ENCODE peak calls at places on chromosome 11, in eight cellular contexts. H is progenitor cell of endocrine pancreas; A is AG09309; U is HFF-Myc; G is spleen; M is lower leg skin; V is CD4-positive, alpha-beta T cell; I is right atrium auricular region. B is an unnamed sample.

GRCh38 chr11:96394773-96395172 is 5.0 kb downstream of the JRKL start:
- DNase-seq in H (no peak), A (no peak), U (no peak), G (no peak), M (no peak), V (no peak), I (no peak), B (no peak)

GRCh38 chr11:23932485-23932898 is 564.4 kb upstream of the LUZP2 start:
- DNase-seq in H (no peak), A (peak; percentile 3), U (no peak), G (no peak), M (no peak), V (no peak), I (no peak), B (no peak)

GRCh38 chr11:119374632-119375394 is 6.7 kb downstream of the USP2 start:
- DNase-seq in H (no peak), A (no peak), U (no peak), G (no peak), M (peak; percentile 70), V (no peak), I (no peak), B (no peak)

GRCh38 chr11:2630679-2631078 is 69.1 kb downstream of the KCNQ1OT1 start:
- DNase-seq in H (no peak), A (no peak), U (no peak), G (no peak), M (no peak), V (no peak), I (no peak), B (no peak)

GRCh38 chr11:17477361-17477760 is 716 bp upstream of the ABCC8 start:
- DNase-seq in H (no peak), A (no peak), U (no peak), G (no peak), M (no peak), V (no peak), I (no peak), B (no peak)

GRCh38 chr11:133650082-133650481 is 117.8 kb upstream of the OPCML start:
- DNase-seq in H (no peak), A (no peak), U (no peak), G (no peak), M (no peak), V (no peak), I (no peak), B (no peak)

GRCh38 chr11:130847517-130847916 is 68.8 kb downstream of the SNX19 start:
- DNase-seq in H (no peak), A (peak; percentile 54), U (no peak), G (no peak), M (no peak), V (no peak), I (no peak), B (no peak)

GRCh38 chr11:84800755-84801346 is 826.3 kb downstream of the DLG2 start:
- DNase-seq in H (no peak), A (peak; percentile 28), U (peak; percentile 10), G (no peak), M (no peak), V (no peak), I (no peak), B (no peak)

GRCh38 chr11:68039526-68040086 is 781 bp downstream of the TCIRG1 start:
- DNase-seq in H (no peak), A (no peak), U (no peak), G (peak; percentile 84), M (no peak), V (no peak), I (no peak), B (no peak)

GRCh38 chr11:35554491-35555237 is 29.2 kb upstream of the PAMR1 start:
- DNase-seq in H (no peak), A (no peak), U (no peak), G (no peak), M (no peak), V (no peak), I (no peak), B (no peak)

GRCh38 chr11:87252869-87253268 is 215.1 kb downstream of the TMEM135 start:
- DNase-seq in H (no peak), A (no peak), U (no peak), G (no peak), M (no peak), V (no peak), I (no peak), B (no peak)

GRCh38 chr11:23252426-23252825 is 392.2 kb upstream of the CCDC179 start:
- DNase-seq in H (no peak), A (no peak), U (no peak), G (no peak), M (no peak), V (no peak), I (no peak), B (no peak)

GRCh38 chr11:120612363-120613263 is 101.1 kb downstream of the GRIK4 start:
- DNase-seq in H (no peak), A (no peak), U (no peak), G (no peak), M (no peak), V (no peak), I (no peak), B (no peak)

GRCh38 chr11:65305501-65306268 is 9.0 kb upstream of the CDC42EP2 start:
- DNase-seq in H (no peak), A (no peak), U (no peak), G (no peak), M (no peak), V (no peak), I (no peak), B (no peak)

GRCh38 chr11:74949748-74950127 is 672 bp downstream of the SPCS2 start:
- DNase-seq in H (no peak), A (no peak), U (no peak), G (no peak), M (no peak), V (no peak), I (no peak), B (no peak)

GRCh38 chr11:65213322-65214211 is 31.8 kb downstream of the CAPN1 start:
- DNase-seq in H (no peak), A (no peak), U (no peak), G (peak; percentile 87), M (peak; percentile 83), V (no peak), I (no peak), B (no peak)

GRCh38 chr11:25961539-25961938 is 370.4 kb upstream of the ANO3 start:
- DNase-seq in H (no peak), A (no peak), U (no peak), G (no peak), M (no peak), V (no peak), I (no peak), B (no peak)
- TF ChIP-seq CTCF in H (peak; percentile 19), A (no peak), U (no peak), G (no peak), M (no peak), V (no peak), I (peak; percentile 22), B (peak; percentile 37)

DNA sequence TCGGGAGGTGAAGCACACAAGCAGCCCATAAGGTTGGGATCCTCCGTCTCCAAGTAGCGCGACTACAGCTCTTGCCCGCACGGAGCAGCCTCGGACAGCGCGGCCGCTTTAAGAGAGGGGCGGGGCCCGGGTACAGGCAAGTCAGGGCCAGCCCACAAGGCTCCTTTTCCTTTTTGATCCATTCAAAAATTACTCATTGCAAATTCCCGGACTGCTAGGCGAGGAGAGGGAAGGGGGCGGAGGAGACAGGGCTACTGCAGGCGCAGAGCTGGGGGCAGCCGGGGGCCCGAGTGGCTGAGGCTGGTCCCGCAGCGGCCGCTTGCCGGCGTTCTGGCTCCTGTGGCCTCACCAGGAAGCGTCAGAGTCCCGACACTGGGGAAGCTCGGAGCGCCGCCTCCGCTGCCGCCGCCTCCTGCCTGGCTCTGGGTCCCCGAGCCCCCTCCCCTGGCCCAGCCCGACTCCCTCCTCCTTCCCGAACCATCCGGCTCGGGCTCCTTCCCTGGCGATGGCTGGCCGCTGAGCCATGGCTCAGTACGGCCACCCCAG is at the start of gene UBASH3B:
- DNase-seq in H (peak; percentile 59), A (peak; percentile 50), U (peak; percentile 69), G (peak; percentile 95), M (peak; percentile 93), V (peak; percentile 46), I (peak; percentile 82), B (no peak)
- TF ChIP-seq CTCF in H (peak; percentile 18), A (no peak), U (no peak), G (no peak), M (no peak), V (peak; percentile 15), I (no peak), B (peak; percentile 33)

GRCh38 chr11:14310696-14311095 is 48.3 kb downstream of the RRAS2 start:
- DNase-seq in H (no peak), A (peak; percentile 49), U (peak; percentile 36), G (no peak), M (no peak), V (no peak), I (no peak), B (no peak)

GRCh38 chr11:14308114-14308896 is 50.7 kb downstream of the RRAS2 start:
- DNase-seq in H (no peak), A (no peak), U (peak; percentile 20), G (no peak), M (no peak), V (no peak), I (no peak), B (no peak)

GRCh38 chr11:14306481-14306880 is 52.5 kb downstream of the RRAS2 start:
- DNase-seq in H (no peak), A (no peak), U (no peak), G (no peak), M (no peak), V (no peak), I (no peak), B (no peak)

GRCh38 chr11:14309425-14310192 is 49.4 kb downstream of the RRAS2 start:
- DNase-seq in H (no peak), A (no peak), U (no peak), G (no peak), M (no peak), V (no peak), I (no peak), B (no peak)

GRCh38 chr11:14308897-14309387 is 50.0 kb downstream of the RRAS2 start:
- DNase-seq in H (no peak), A (no peak), U (no peak), G (no peak), M (no peak), V (no peak), I (no peak), B (no peak)
- TF ChIP-seq CTCF in H (no peak), A (no peak), U (no peak), G (no peak), M (no peak), V (peak; percentile 5), I (no peak), B (no peak)

GRCh38 chr11:72353861-72354260 is 80.5 kb downstream of the CLPB start:
- DNase-seq in H (no peak), A (no peak), U (no peak), G (no peak), M (no peak), V (no peak), I (no peak), B (no peak)
- TF ChIP-seq CTCF in H (peak; percentile 29), A (peak; percentile 29), U (peak; percentile 28), G (no peak), M (no peak), V (no peak), I (no peak), B (peak; percentile 30)